ENCODE peak calls at places on chromosomes 16 and 17, in eight cellular contexts. A is Peyer's patch, Z is ovary, D is ascending aorta, J is tibial nerve, Y is sigmoid colon, O is cardiac muscle cell, V is heart right ventricle. G is an unnamed sample.

GRCh38 chr16:85970016-85970711 is 71.2 kb downstream of the IRF8 start:
- DNase-seq in A (no peak), Z (no peak), D (no peak), J (no peak), Y (no peak), O (no peak), V (no peak), G (no peak)

GRCh38 chr16:59148312-59148711 is 414.2 kb upstream of the GOT2 start:
- DNase-seq in A (no peak), Z (no peak), D (no peak), J (no peak), Y (no peak), O (no peak), V (no peak), G (no peak)

GRCh38 chr17:63523256-63523869 is at the start of gene KCNH6:
- DNase-seq in A (no peak), Z (no peak), D (no peak), J (no peak), Y (no peak), O (peak), V (no peak), G (no peak)

GRCh38 chr16:89562027-89562599 is 1.6 kb downstream of the RPL13 start:
- DNase-seq in A (no peak), Z (no peak), D (no peak), J (no peak), Y (no peak), O (no peak), V (no peak), G (peak)

GRCh38 chr16:88442811-88443576 is 10.1 kb upstream of the ZFPM1 start:
- DNase-seq in A (peak), Z (peak), D (peak), J (peak), Y (peak), O (peak), V (peak), G (peak)

GRCh38 chr16:20614201-20615141 is 38.3 kb upstream of the ACSM2B start:
- DNase-seq in A (no peak), Z (no peak), D (no peak), J (no peak), Y (no peak), O (no peak), V (no peak), G (no peak)

GRCh38 chr17:7219812-7220592 is at the start of the genes ACADVL and DLG4:
- DNase-seq in A (peak), Z (peak), D (peak), J (peak), Y (peak), O (peak), V (peak), G (peak)

GRCh38 chr17:21162394-21162775 is 35.6 kb downstream of the DHRS7B start:
- DNase-seq in A (no peak), Z (no peak), D (no peak), J (no peak), Y (no peak), O (no peak), V (no peak), G (no peak)

GRCh38 chr16:54240180-54241125 is 46.1 kb downstream of the IRX3 start:
- DNase-seq in A (no peak), Z (no peak), D (no peak), J (no peak), Y (no peak), O (peak), V (no peak), G (no peak)

GRCh38 chr17:2712300-2713043 is 908 bp upstream of the CLUH start:
- DNase-seq in A (no peak), Z (no peak), D (no peak), J (no peak), Y (peak), O (no peak), V (no peak), G (peak)

GRCh38 chr16:27748868-27749546 is 199.1 kb downstream of the KATNIP start:
- DNase-seq in A (peak), Z (peak), D (no peak), J (no peak), Y (no peak), O (peak), V (peak), G (peak)

GRCh38 chr17:76274559-76274956 is 9.4 kb downstream of the UBALD2 start:
- DNase-seq in A (no peak), Z (no peak), D (no peak), J (no peak), Y (no peak), O (no peak), V (no peak), G (no peak)

GRCh38 chr17:76275382-76276068 is 10.4 kb downstream of the UBALD2 start:
- DNase-seq in A (no peak), Z (no peak), D (no peak), J (no peak), Y (no peak), O (no peak), V (no peak), G (no peak)

GRCh38 chr17:76273435-76273921 is 8.3 kb downstream of the UBALD2 start:
- DNase-seq in A (no peak), Z (no peak), D (no peak), J (no peak), Y (no peak), O (no peak), V (no peak), G (no peak)

GRCh38 chr17:76272541-76273434 is 7.6 kb downstream of the UBALD2 start:
- DNase-seq in A (peak), Z (no peak), D (no peak), J (no peak), Y (no peak), O (no peak), V (no peak), G (peak)

GRCh38 chr17:76273923-76274558 is 8.9 kb downstream of the UBALD2 start:
- DNase-seq in A (no peak), Z (no peak), D (no peak), J (no peak), Y (no peak), O (no peak), V (no peak), G (peak)
- TF ChIP-seq CTCF in A (no peak), Z (no peak), D (no peak), J (no peak), Y (no peak), O (no peak), V (no peak), G (no peak)

GRCh38 chr17:82603981-82604448 is 44.2 kb downstream of the WDR45B start:
- DNase-seq in A (peak), Z (no peak), D (peak), J (peak), Y (peak), O (peak), V (peak), G (no peak)

GRCh38 chr17:82605939-82606600 is 42.2 kb downstream of the WDR45B start:
- DNase-seq in A (no peak), Z (no peak), D (no peak), J (no peak), Y (no peak), O (peak), V (no peak), G (no peak)

GRCh38 chr17:82602986-82603385 is 45.3 kb downstream of the WDR45B start:
- DNase-seq in A (no peak), Z (no peak), D (no peak), J (no peak), Y (no peak), O (no peak), V (no peak), G (no peak)

GRCh38 chr17:82602487-82602886 is 45.8 kb downstream of the WDR45B start:
- DNase-seq in A (no peak), Z (no peak), D (no peak), J (no peak), Y (no peak), O (no peak), V (no peak), G (no peak)

GRCh38 chr17:82604532-82604931 is 43.7 kb downstream of the WDR45B start:
- DNase-seq in A (no peak), Z (no peak), D (no peak), J (no peak), Y (no peak), O (no peak), V (no peak), G (no peak)
- H3K27ac ChIP-seq in A (no peak), Z (no peak), D (no peak), J (peak), Y (peak), O (peak), V (no peak), G (no peak)

GRCh38 chr16:81350306-81350615 is 35.5 kb downstream of the GAN start:
- DNase-seq in A (no peak), Z (no peak), D (no peak), J (no peak), Y (no peak), O (peak), V (no peak), G (no peak)
- TF ChIP-seq CTCF in A (no peak), Z (no peak), D (no peak), J (no peak), Y (no peak), O (peak), V (no peak), G (peak)

GRCh38 chr16:70699696-70700095 is 13.8 kb upstream of the MTSS2 start:
- DNase-seq in A (no peak), Z (no peak), D (no peak), J (no peak), Y (no peak), O (no peak), V (no peak), G (no peak)
- H3K27ac ChIP-seq in A (no peak), Z (no peak), D (peak), J (peak), Y (peak), O (no peak), V (peak), G (no peak)

DNA sequence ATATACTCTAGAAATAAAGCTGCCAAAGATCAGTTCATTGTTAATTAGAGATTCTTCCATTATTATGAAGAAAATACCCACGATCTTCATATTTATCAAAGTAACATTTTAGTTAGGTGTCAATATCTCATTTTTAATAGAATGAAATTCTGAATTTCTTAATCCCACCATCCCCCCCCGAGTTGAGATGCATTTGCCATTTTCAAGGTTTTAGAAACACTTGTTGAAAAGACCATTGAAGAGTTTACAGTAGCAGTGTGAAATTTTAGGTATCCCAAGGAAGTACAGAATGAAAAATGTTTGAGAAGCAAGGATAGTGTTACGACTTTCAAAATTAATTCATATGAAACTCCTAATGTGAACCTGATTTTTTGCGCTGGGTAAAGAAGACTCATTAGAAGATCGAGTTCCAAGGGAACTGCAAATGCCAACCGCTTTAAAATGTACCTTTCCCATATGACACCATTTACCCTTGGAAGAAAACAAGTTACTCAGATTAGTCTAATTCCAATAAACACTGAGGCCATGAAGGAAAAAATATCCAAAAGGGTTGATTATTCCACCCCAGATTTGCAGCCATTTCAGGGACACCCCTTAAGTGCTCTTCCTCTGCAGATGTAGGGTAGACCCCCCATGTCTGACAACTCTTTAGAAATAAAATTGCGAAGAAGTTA is 731 bp downstream of the IKZF3 start:
- DNase-seq in A (no peak), Z (no peak), D (no peak), J (no peak), Y (no peak), O (no peak), V (no peak), G (peak)
- TF ChIP-seq CTCF in A (no peak), Z (no peak), D (no peak), J (no peak), Y (no peak), O (no peak), V (no peak), G (no peak)

DNA sequence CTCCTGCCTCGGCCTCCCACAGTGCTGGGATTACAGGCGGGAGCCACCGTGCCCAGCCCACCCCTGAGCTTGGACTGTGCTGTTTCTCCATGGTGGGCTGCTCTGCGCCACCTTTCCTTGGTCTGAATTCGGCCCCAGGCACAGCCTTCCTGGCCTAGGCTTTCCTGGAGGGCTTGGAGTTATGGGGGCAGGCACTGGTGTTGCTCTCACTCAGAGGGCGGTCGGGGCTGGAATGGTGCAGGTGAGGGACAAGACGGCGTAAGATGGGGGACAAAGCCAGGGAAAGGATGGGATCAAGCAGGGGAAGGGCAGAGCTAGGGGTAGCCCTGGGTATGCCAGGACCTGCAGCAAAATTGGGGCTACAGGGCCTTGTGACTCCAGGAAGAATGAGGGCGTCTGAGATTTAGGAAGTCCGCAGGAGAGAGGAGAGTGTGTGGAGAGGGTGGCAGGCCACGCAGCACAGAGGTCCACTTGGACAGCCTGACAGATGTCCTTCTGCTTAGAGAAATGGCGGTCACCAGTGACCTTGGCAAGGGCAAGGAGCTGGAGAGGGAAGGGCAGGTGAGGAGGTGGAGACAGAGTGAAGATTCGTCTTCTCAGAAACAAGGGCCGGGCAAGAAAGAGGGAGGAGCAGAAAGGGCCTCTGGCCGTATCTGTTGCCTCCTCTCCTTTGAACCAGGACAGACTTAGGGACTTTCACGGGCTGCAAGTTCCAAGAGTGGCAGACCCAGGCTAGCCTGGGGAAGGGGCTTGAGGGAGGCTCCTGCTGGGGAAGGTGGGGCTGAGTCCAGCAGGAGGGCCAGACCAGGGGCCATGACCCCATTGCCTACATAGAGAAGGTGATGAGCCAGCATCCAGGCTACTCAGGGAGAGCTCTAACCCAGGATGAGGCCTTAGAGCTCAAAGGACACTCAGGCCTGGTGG is 1.5 kb upstream of the ATP6V0C start:
- DNase-seq in A (no peak), Z (peak), D (no peak), J (no peak), Y (peak), O (no peak), V (no peak), G (no peak)
- H3K27ac ChIP-seq in A (peak), Z (no peak), D (peak), J (peak), Y (peak), O (peak), V (peak), G (peak)

GRCh38 chr17:41199421-41200098 is 9.9 kb downstream of the KRTAP9-1 start:
- DNase-seq in A (no peak), Z (no peak), D (no peak), J (no peak), Y (no peak), O (no peak), V (no peak), G (no peak)
- TF ChIP-seq CTCF in A (no peak), Z (no peak), D (no peak), J (no peak), Y (no peak), O (no peak), V (no peak), G (no peak)

DNA sequence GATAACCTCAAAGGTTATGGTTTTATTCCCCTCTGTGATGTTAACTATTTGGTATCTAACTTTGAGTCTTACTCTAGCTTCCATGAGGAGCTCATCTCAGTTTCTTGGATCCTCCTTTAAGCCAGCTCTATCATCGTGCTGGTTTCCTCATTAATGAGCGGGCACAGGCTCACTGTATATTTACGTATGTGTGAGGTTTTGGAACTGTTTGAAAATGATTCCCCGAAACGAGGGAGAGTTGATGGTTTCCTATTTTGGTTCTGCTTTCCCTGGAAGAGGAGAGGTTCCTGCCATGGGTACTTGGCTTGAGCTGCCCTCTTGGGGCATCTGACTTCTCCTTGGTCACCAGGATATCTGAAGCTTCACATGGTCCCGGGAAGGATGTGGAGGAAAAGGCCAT is 32.7 kb upstream of the PIK3R6 start:
- DNase-seq in A (no peak), Z (no peak), D (no peak), J (no peak), Y (no peak), O (no peak), V (no peak), G (no peak)
- H3K27ac ChIP-seq in A (peak), Z (no peak), D (no peak), J (no peak), Y (no peak), O (no peak), V (no peak), G (no peak)

GRCh38 chr17:56653877-56654276 is 60.4 kb downstream of the NOG start:
- DNase-seq in A (peak), Z (no peak), D (no peak), J (no peak), Y (no peak), O (peak), V (no peak), G (peak)
- TF ChIP-seq CTCF in A (peak), Z (no peak), D (no peak), J (no peak), Y (no peak), O (peak), V (no peak), G (peak)

DNA sequence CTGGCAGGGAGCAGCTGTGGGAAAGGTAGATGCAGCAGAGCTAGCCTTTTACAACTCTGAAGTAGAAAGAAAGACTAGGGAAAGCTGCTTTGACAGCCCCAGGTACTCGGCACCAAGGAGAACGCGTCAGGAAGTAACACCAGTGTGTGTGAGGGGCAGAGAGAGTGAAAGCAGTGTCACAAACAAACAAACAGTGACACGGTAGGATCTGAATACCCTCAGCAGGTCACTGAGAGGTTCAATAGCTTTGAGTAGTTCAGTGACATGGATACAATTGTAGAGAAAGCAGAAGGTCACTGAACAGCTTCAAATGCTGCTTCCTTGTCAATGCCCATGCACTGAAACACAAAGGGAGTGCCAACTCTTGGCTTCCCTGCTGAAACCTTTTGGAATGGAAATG is 150.3 kb upstream of the C17orf78 start:
- DNase-seq in A (no peak), Z (no peak), D (no peak), J (no peak), Y (no peak), O (no peak), V (no peak), G (no peak)
- H3K27ac ChIP-seq in A (no peak), Z (no peak), D (no peak), J (no peak), Y (no peak), O (no peak), V (no peak), G (no peak)

G was measured in OCI-LY7.